ENCODE peak calls at places on chromosomes 4 and X, in six cellular contexts. Q is BE2C, V is heart right ventricle, C is SK-N-SH, H is pancreas, U is keratinocyte. O is an unnamed sample. For H3K4me1, the result is how much of the 10 kb centered on the place peaks cover.

GRCh38 chrX:34891391-34891790 is 51.2 kb upstream of the FAM47B start:
- DNase-seq in V (no peak), U (no peak), H (no peak), C (no peak), Q (no peak), O (no peak)

GRCh38 chrX:33106737-33107136 is 104.6 kb downstream of the DMD start:
- DNase-seq in V (no peak), Q (no peak), H (no peak), U (no peak), C (no peak), O (no peak)

GRCh38 chr4:32251126-32251525 is 1531.0 kb downstream of the PCDH7 start:
- DNase-seq in Q (no peak), C (no peak), H (no peak), U (no peak), V (no peak), O (no peak)

GRCh38 chr4:154314248-154314647 is 177.4 kb downstream of the DCHS2 start:
- DNase-seq in C (no peak), U (no peak), H (no peak), Q (no peak), V (no peak), O (no peak)

GRCh38 chr4:78483811-78484210 is 67.8 kb upstream of the ANXA3 start:
- DNase-seq in H (no peak), U (no peak), C (no peak), V (no peak), Q (no peak), O (no peak)

GRCh38 chr4:167930171-167930570 is 162.2 kb upstream of the ANXA10 start:
- DNase-seq in H (no peak), C (no peak), U (no peak), Q (no peak), V (no peak), O (no peak)

GRCh38 chr4:119209586-119209985 is 2.9 kb upstream of the USP53 start:
- DNase-seq in Q (no peak), C (no peak), V (no peak), H (no peak), U (no peak), O (no peak)

GRCh38 chrX:129726307-129727111 is 12.3 kb upstream of the XPNPEP2 start:
- DNase-seq in V (peak), U (peak), C (peak), H (peak), Q (peak), O (peak)

GRCh38 chr4:21304061-21304541 is 603.8 kb downstream of the PACRGL start:
- DNase-seq in H (no peak), U (no peak), Q (peak), V (no peak), C (peak), O (no peak)

GRCh38 chr4:27703771-27704170 is 843.1 kb downstream of the STIM2 start:
- DNase-seq in H (no peak), U (no peak), V (no peak), C (no peak), Q (no peak), O (no peak)

GRCh38 chr4:185265942-185266341 is 56.5 kb downstream of the SNX25 start:
- DNase-seq in H (no peak), V (no peak), C (no peak), Q (no peak), U (no peak), O (no peak)

GRCh38 chr4:185263419-185263818 is 54.0 kb downstream of the SNX25 start:
- DNase-seq in V (no peak), Q (no peak), C (no peak), U (no peak), H (no peak), O (no peak)

GRCh38 chr4:185259719-185260118 is 50.3 kb downstream of the SNX25 start:
- DNase-seq in V (no peak), C (no peak), Q (no peak), U (no peak), H (no peak), O (no peak)

GRCh38 chr4:185257694-185258093 is 48.3 kb downstream of the SNX25 start:
- DNase-seq in V (no peak), Q (no peak), C (no peak), H (no peak), U (no peak), O (no peak)

GRCh38 chr4:185261971-185262370 is 52.6 kb downstream of the SNX25 start:
- DNase-seq in C (no peak), V (no peak), U (no peak), H (no peak), Q (no peak), O (no peak)
- H3K4me1 ChIP-seq in C (under half), V (under half), U (under half), H (under half), Q (under half), O (under half)

GRCh38 chr4:98512918-98513317 is 145.5 kb downstream of the TSPAN5 start:
- DNase-seq in C (no peak), V (no peak), H (no peak), U (no peak), Q (no peak), O (no peak)

GRCh38 chr4:98516042-98516440 is 142.4 kb downstream of the TSPAN5 start:
- DNase-seq in H (no peak), Q (no peak), C (no peak), U (no peak), V (no peak), O (no peak)

GRCh38 chr4:98517444-98518021 is 140.9 kb downstream of the TSPAN5 start:
- DNase-seq in Q (no peak), U (no peak), V (no peak), C (no peak), H (no peak), O (no peak)

GRCh38 chr4:98516441-98517323 is 141.7 kb downstream of the TSPAN5 start:
- DNase-seq in Q (no peak), U (no peak), V (no peak), C (no peak), H (no peak), O (no peak)

DNA sequence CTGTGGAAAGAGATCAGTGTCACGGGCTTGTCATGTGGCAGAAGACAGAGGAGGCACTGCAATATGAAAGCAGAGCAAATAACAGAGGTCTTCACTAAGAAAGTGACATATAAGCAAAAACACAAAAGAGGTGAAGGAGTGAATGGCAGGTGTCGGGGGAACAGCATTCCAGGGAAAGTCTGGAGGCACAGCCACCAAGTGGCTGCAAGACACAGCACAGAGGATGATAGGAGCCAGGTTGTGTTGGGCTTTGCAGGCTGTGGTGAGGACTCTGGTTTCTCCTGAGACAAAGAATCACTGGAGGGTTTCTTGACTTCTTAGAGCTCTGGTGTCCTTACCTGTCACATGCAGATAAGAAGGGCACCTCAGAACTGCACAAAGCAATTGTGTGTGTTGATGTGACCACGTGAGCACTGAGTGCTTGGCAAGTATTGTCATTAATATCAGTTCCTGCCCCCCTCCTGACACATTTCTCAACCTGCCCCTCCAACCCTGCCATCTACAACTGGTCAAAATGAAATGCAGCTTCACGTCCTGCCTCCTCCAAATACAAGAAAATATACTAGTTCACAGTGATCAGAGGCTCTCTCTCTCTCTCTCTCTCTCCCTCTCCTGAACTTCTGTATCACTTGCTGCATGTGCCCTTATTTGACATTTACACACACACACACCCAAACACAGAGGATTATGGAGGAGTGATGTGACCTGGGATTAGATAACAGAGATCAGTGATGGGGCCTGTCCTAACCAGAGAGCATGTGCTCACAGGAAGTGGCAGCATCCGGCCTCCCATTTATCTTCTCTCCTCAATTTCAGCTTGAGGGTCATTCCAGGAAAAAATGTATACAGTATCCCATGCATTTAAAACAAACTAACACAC is 143.2 kb downstream of the TSPAN5 start:
- DNase-seq in Q (no peak), C (peak), V (no peak), U (no peak), H (no peak), O (no peak)
- H3K4me1 ChIP-seq in Q (under half), C (half or more), V (under half), U (half or more), H (under half), O (under half)

GRCh38 chr4:101153653-101154052 is 193.7 kb downstream of the PPP3CA start:
- DNase-seq in Q (no peak), H (no peak), U (no peak), C (no peak), V (no peak), O (no peak)
- H3K4me1 ChIP-seq in Q (under half), H (under half), U (under half), C (under half), V (under half), O (under half)

DNA sequence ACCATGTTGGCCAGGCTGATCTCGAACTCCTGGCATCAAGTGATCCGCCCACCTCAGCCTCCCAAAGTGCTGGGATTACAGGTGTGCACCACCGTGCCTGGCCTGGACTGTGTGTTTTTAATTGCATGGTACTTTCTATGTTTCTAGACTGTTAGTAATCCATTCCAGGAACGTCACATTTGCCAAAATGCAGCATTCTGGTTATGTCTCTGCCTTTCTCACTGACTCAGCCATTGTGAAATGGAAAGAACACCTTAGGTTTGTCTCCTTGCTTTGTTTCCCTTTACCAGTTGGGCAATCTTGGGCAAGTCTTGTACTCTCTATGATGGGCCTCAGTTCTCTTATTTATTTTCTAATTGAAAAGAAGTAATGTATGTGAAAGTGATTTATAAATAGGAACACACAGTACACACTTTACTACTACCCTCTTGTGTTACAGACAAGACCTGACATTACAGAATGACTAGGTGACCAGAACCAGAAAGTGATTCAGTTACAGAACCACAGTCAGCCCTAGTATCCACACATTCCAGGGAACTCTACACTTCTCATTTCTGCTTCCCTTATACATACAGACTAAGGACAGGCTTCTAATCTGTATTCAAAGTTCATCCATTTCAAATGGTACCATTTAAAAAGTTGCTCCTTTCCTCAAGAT is 187.1 kb downstream of the MGST2 start:
- DNase-seq in U (no peak), H (no peak), V (no peak), Q (no peak), C (no peak), O (no peak)
- H3K4me1 ChIP-seq in U (under half), H (under half), V (under half), Q (half or more), C (under half), O (under half)

DNA sequence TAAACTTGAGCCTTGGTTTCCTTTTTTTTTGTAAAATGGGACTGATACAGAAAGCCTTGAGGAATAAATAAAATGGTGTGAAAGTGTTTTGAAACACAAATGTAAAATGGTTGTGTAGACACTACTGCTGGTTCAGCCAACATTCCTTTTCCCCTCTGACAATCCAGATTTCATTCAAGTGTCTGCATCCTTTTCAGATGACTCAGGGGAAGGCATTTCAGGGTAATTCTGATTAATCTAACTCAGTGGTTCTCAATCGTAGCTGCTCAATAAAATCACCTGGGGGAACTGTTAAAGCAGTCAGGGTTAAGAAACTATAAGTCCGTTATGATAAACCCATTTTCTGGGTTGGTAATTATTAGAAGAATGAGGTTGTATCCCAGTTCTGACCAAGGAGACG is 4.6 kb downstream of the ARHGAP10 start:
- DNase-seq in V (no peak), U (no peak), H (no peak), Q (no peak), C (no peak), O (no peak)
- H3K4me1 ChIP-seq in V (under half), U (under half), H (under half), Q (under half), C (under half), O (half or more)

O was measured in left ventricle myocardium inferior.